ENCODE peak calls at places on chromosomes 1 and 21, in six cellular contexts. I, G, A, B, O and H are unnamed samples.

GRCh38 chr1:28132110-28132897 is 43.9 kb upstream of the EYA3 start:
- DNase-seq in I (no peak), G (no peak), A (no peak), B (no peak), O (no peak), H (no peak)

GRCh38 chr1:22329171-22329540 is 122.5 kb upstream of the ZBTB40 start:
- DNase-seq in I (no peak), G (no peak), A (no peak), B (no peak), O (no peak), H (peak)

GRCh38 chr1:33379631-33380354 is 51.1 kb downstream of the PHC2 start:
- DNase-seq in I (no peak), G (no peak), A (no peak), B (no peak), O (no peak), H (no peak)

GRCh38 chr1:119139393-119139792 is 1.1 kb downstream of the WARS2 start:
- DNase-seq in I (no peak), G (no peak), A (no peak), B (no peak), O (peak), H (no peak)

GRCh38 chr1:12189328-12189682 is 22.5 kb downstream of the TNFRSF1B start:
- DNase-seq in I (no peak), G (no peak), A (no peak), B (no peak), O (no peak), H (no peak)

GRCh38 chr1:169103002-169103401 is 3.5 kb upstream of the ATP1B1 start:
- DNase-seq in I (no peak), G (no peak), A (no peak), B (no peak), O (no peak), H (no peak)

GRCh38 chr1:157073944-157074685 is 25.5 kb downstream of the ETV3L start:
- DNase-seq in I (peak), G (peak), A (peak), B (peak), O (peak), H (peak)

GRCh38 chr21:44557491-44558328 is 885 bp downstream of the KRTAP10-3 start:
- DNase-seq in I (no peak), G (no peak), A (no peak), B (no peak), O (peak), H (peak)

GRCh38 chr1:119372493-119373086 is 4.0 kb downstream of the HAO2 start:
- DNase-seq in I (peak), G (peak), A (no peak), B (peak), O (peak), H (no peak)

GRCh38 chr1:54940027-54940426 is 40.4 kb upstream of the TMEM61 start:
- DNase-seq in I (no peak), G (no peak), A (no peak), B (no peak), O (no peak), H (no peak)

DNA sequence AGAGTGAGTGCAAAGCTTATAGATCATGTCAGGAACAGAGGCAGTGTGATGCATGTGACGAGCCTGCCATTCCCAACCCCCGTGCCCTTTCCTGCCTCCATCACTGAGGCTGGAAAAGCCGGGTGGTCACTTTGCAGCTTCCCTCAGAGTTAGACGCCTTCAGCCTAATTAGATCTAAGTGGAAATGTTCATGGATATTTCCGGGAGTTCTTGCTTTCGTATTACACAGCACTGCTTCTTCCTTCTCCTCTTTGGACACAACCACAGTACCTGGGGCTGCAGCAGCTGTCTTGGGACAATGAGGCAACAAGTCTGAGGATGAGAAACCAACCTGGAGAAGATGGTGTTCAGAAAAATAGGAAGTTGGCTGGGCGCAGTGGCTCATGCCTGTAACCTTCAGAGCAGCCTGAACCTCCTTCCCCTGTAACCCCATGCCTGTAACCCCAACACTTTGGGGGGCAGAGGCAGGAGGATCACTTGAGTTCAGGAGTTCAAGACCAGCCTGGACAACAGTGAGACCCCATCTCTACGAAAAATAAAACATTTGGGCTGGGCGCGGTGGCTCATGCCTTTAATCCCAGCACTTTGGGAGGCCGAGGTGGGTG is 24.5 kb downstream of the SERINC2 start:
- DNase-seq in I (no peak), G (no peak), A (no peak), B (no peak), O (no peak), H (peak)
- H3K27ac ChIP-seq in I (no peak), G (no peak), A (no peak), B (no peak), O (no peak), H (no peak)

GRCh38 chr1:43969416-43969745 is 429 bp upstream of the DPH2 start:
- DNase-seq in I (no peak), G (no peak), A (no peak), B (no peak), O (no peak), H (no peak)

GRCh38 chr1:43970911-43971310 is 1.1 kb downstream of the DPH2 start:
- DNase-seq in I (no peak), G (no peak), A (no peak), B (no peak), O (no peak), H (no peak)

GRCh38 chr1:43970502-43970901 is 692 bp downstream of the DPH2 start:
- DNase-seq in I (no peak), G (no peak), A (no peak), B (no peak), O (no peak), H (no peak)

GRCh38 chr1:43968348-43968948 is 1.4 kb upstream of the DPH2 start:
- DNase-seq in I (peak), G (no peak), A (no peak), B (peak), O (peak), H (no peak)

DNA sequence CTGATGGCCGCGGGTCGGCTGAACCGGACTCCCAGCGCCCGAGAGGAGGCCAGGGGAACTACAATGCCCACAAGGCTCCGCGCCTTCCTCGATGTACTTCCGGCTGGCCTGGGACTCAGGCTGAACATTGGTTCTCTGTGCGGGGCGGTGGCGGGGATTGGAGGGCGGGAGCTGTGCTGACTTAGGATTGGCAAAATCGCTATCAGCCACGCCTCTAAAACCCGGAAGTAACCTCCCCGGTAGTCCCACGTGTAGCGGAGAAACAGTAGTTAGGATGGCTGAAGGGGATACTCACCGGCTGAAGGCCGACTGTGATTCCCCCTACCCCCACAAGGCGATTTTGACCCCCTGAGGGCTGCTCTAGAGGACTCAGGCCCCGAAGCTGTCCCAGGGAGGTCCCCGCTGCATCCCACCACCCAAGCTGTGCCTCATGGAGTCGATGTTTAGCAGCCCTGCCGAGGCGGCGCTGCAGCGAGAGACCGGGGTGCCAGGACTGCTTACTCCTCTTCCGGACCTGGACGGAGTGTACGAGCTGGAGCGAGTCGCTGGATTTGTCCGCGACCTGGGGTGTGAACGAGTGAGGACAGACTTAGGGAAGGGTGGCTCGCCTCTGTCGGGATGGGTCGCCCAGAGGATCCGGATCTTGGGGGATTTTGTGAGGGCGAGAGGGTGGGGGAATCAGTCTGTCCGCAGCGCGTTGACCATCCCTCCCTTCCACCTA is at the start of gene DPH2:
- DNase-seq in I (peak), G (peak), A (peak), B (peak), O (peak), H (peak)
- H3K27ac ChIP-seq in I (peak), G (peak), A (peak), B (no peak), O (no peak), H (peak)

GRCh38 chr1:203572134-203572625 is 54.5 kb upstream of the ATP2B4 start:
- DNase-seq in I (peak), G (no peak), A (no peak), B (peak), O (peak), H (no peak)
- H3K27ac ChIP-seq in I (no peak), G (no peak), A (no peak), B (peak), O (peak), H (no peak)

DNA sequence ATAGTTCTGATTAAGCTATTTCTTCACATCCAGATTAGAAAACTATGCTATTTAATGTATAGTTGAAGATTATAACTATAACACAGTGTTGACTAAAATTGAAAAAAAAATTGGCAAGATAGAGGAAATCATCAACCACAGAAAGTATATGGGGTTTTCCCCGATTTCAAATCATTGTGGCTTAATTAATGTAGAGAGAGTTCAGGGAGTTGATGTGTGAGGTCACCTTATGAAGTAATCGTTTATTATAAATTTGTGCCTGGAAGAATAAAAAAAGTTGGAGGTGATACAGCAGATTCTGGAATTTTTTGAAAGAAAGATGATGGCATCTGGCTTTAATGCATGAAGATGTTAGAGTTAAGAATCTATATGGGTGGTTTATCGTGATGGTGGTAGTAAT is 84.3 kb downstream of the PTGS2 start:
- DNase-seq in I (no peak), G (peak), A (no peak), B (no peak), O (no peak), H (no peak)
- H3K27ac ChIP-seq in I (no peak), G (no peak), A (no peak), B (no peak), O (no peak), H (no peak)

GRCh38 chr1:215054266-215054665 is 28.3 kb upstream of the KCNK2 start:
- DNase-seq in I (no peak), G (no peak), A (no peak), B (no peak), O (no peak), H (no peak)
- H3K27ac ChIP-seq in I (no peak), G (no peak), A (no peak), B (no peak), O (no peak), H (no peak)